ENCODE peak calls at places on chromosomes 7 and 10, in five cellular contexts. R is HCT116, J is suprapubic skin, B is GM12891, C is Panc1. U is an unnamed sample.

GRCh38 chr10:56871160-56871668 is 510.2 kb upstream of the ZWINT start:
- DNase-seq in J (no peak), R (no peak), B (no peak), C (no peak), U (no peak)

GRCh38 chr7:114670676-114671075 is 251.2 kb upstream of the MDFIC start:
- DNase-seq in B (no peak), C (no peak), J (no peak), R (no peak), U (no peak)

GRCh38 chr10:11798862-11799735 is 24.1 kb upstream of the PROSER2 start:
- DNase-seq in C (no peak), R (no peak), J (no peak), B (no peak), U (no peak)

GRCh38 chr7:117572826-117573620 is 93.2 kb downstream of the CFTR start:
- DNase-seq in J (no peak), C (no peak), B (no peak), R (no peak), U (no peak)

GRCh38 chr7:91270372-91270771 is 6.1 kb downstream of the FZD1 start:
- DNase-seq in B (no peak), J (no peak), C (no peak), R (no peak), U (no peak)

GRCh38 chr7:101882595-101883564 is 65.5 kb downstream of the CUX1 start:
- DNase-seq in C (peak; percentile 100), B (no peak), R (peak; percentile 98), J (peak; percentile 87), U (peak; percentile 35)

GRCh38 chr7:38831262-38831661 is 77.7 kb downstream of the VPS41 start:
- DNase-seq in R (no peak), C (no peak), J (no peak), B (no peak), U (no peak)

GRCh38 chr10:1521741-1522140 is 215.6 kb downstream of the ADARB2 start:
- DNase-seq in J (no peak), C (no peak), R (no peak), B (no peak), U (no peak)

GRCh38 chr7:34320926-34321609 is 336.9 kb upstream of the NPSR1 start:
- DNase-seq in R (peak; percentile 54), J (no peak), B (peak; percentile 57), C (peak; percentile 58), U (peak; percentile 1)

GRCh38 chr7:39589323-39590111 is 23.3 kb downstream of the YAE1 start:
- DNase-seq in R (peak; percentile 79), J (no peak), C (no peak), B (no peak), U (peak; percentile 76)

GRCh38 chr7:151339651-151340377 is 1.8 kb upstream of the NUB1 start:
- DNase-seq in R (no peak), B (no peak), J (no peak), C (no peak), U (peak; percentile 78)

GRCh38 chr7:140230862-140231778 is 54.3 kb upstream of the KDM7A start:
- DNase-seq in C (no peak), B (no peak), R (peak; percentile 40), J (peak; percentile 78), U (no peak)
- TF ChIP-seq POLR2AphosphoS5 in C (no peak), B (no peak), R (peak; percentile 22), J (no peak), U (no peak)

DNA sequence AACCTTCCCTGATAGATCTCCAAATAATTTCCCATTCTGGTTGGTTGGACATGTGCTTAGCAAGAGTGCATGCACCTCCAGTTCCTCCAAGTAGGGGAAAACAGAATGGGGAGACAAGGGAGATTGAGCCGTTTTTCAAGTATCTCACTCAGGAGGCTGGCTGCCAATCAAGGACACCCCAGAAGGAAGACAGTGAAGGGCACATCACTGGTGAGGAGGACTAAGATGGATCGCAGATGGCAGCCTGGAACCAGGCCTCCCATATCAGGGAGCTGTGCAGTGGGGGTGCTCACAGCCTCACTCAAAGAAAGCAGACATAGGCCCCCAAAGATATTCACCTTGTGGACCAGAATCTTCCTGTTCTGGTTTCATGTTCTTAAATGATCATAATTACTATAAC is 31.2 kb downstream of the PTPRZ1 start:
- DNase-seq in B (no peak), J (no peak), R (no peak), C (no peak), U (no peak)
- TF ChIP-seq POLR2AphosphoS5 in B (no peak), J (no peak), R (no peak), C (no peak), U (no peak)

DNA sequence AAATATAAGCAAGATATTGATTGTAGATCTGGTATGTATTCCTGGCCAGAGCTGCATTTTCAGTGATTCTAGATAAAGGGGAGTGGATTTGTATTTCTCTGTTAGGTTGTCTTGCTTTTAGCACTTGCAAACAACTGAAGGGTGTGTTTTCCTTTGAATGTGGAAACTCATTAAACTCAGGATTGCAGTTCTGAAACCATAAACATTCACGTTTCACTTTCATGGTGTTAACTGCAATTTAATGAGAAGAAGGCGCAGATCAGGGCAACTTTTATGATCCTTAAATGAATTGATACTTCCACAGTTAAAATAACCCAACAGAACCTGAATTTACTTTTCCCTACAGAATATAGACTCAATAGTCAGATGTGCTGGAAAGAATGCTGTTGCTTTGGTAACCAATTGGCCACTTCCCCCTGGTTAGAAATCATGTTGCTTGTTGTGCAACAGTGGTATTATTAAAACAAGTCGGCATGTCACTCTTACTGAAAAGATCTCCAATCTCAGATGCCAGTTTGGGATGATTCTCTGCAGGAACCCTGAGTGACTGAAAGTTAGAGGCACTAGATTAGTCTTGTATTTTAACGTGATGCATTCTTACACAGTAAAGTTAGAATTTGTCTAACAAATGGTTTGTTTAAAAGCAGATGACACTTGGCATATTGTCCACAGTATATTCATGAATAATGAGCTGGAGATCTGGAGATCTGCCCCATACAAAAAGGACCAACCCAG is 287.8 kb downstream of the TWIST1 start:
- DNase-seq in C (no peak), B (no peak), R (no peak), J (no peak), U (no peak)
- TF ChIP-seq POLR2AphosphoS5 in C (no peak), B (no peak), R (no peak), J (peak; percentile 25), U (no peak)

DNA sequence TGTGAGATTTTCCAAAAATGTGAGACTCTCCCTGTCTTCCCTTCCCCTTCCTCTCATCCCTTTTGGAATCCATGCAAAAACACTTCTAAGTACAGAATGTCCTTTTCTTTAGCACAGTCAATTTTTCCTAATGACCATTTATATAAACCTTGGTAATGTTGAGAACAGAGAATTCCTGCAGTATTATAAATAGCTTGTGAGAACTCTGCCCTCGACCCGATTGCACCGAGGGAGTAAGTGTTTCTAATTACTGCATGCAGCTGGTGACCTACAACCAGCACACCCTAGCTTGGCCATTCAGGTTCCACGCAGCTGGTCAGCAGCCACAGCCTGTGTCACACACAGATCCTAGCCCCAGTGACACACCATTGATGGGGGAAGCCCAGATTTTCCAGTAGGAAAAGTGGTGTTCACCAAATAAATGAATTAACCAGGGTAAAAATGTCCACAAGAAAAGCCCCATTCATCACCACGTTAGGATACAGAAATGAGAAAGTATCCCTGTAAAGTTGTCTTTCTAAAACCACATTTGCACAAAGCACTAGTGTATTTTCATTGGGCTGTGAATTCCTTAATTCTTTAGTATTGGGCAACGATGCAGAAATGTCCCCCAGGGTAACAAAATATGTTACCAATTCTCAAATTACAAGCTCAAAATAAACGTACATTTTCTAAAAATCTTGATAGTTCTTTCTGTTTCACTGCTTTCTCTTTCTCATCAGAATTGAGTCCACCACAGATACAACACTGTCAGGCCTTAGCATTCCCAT is 499.0 kb upstream of the KLF6 start:
- DNase-seq in R (no peak), B (no peak), C (no peak), J (peak; percentile 77), U (no peak)
- TF ChIP-seq POLR2AphosphoS5 in R (no peak), B (no peak), C (no peak), J (peak; percentile 64), U (no peak)

DNA sequence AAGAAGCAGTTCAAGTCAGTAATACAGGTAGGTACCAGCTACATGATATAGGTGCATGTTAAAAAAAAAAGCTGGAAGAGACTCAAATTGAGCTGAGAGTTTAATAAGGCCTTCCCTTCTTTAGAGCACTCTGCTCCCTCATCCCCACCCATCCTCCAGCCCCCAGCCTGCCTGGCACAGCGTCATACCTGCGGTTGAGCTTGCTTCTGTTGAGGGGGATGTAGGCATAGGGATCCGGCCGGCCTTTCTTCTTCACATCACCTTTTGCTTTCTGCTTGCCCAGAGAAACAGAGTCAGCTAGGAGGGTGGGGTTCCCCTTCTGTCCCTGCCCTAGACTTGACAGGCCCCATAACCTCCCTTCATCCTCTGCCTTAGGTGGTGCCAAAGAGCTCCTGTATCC is 23.8 kb upstream of the FRAT2 start:
- DNase-seq in B (no peak), J (no peak), C (no peak), R (no peak), U (no peak)
- TF ChIP-seq POLR2AphosphoS5 in B (no peak), J (no peak), C (no peak), R (no peak), U (no peak)

DNA sequence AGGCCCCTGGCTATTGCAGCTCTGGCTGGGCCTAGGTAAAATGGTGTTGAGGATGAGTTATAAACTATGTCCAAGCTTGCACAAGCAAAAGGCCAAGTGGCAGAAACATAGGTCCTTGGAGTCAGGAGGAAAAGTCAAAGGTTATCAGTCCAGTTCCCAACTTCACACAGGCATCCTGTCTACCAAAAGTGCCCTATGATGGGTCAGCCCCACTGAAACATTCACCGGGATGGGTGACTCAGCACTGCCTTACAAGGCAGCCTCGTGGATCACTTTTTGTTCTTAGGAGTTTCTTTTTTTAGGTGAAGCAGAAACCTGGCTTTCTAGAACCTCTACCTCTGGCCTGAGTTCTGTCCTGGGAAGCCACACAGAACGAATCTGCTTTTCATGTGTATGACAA is 158.8 kb upstream of the LYZL2 start:
- DNase-seq in C (no peak), R (no peak), B (no peak), J (no peak), U (no peak)
- TF ChIP-seq POLR2AphosphoS5 in C (no peak), R (no peak), B (no peak), J (no peak), U (no peak)